ENCODE peak calls at places on chromosomes 7 and 10, in five cellular contexts. One of them, this sample, is unnamed.

GRCh38 chr7:76060842-76061241 is 12.9 kb downstream of the MDH2 start:
- DNase-seq in BJ: no peak
- DNase-seq in fibroblast of lung: no peak
- DNase-seq in coronary artery: no peak
- DNase-seq in nephron progenitor cell: no peak
- DNase-seq in this sample: no peak

GRCh38 chr10:112650588-112651030 is 203.6 kb downstream of the VTI1A start:
- DNase-seq in BJ: no peak
- DNase-seq in fibroblast of lung: peak; percentile 37
- DNase-seq in coronary artery: no peak
- DNase-seq in nephron progenitor cell: no peak
- DNase-seq in this sample: no peak

GRCh38 chr10:68088744-68089143 is 13.7 kb upstream of the HERC4 start:
- DNase-seq in BJ: no peak
- DNase-seq in nephron progenitor cell: no peak
- DNase-seq in coronary artery: no peak
- DNase-seq in fibroblast of lung: peak; percentile 83
- DNase-seq in this sample: no peak

GRCh38 chr10:100993986-100994708 is 5.5 kb upstream of the LZTS2 start:
- DNase-seq in BJ: no peak
- DNase-seq in nephron progenitor cell: peak; percentile 34
- DNase-seq in fibroblast of lung: no peak
- DNase-seq in coronary artery: no peak
- DNase-seq in this sample: no peak

GRCh38 chr7:95772298-95772770 is at the start of gene DYNC1I1:
- DNase-seq in nephron progenitor cell: peak; percentile 85
- DNase-seq in BJ: no peak
- DNase-seq in fibroblast of lung: peak; percentile 69
- DNase-seq in coronary artery: no peak
- DNase-seq in this sample: peak; percentile 23

GRCh38 chr7:112192236-112193154 is 13.7 kb downstream of the DOCK4 start:
- DNase-seq in coronary artery: no peak
- DNase-seq in fibroblast of lung: peak; percentile 76
- DNase-seq in BJ: no peak
- DNase-seq in nephron progenitor cell: no peak
- DNase-seq in this sample: no peak

GRCh38 chr7:79529214-79529895 is 75.9 kb upstream of the MAGI2 start:
- DNase-seq in coronary artery: no peak
- DNase-seq in fibroblast of lung: no peak
- DNase-seq in nephron progenitor cell: no peak
- DNase-seq in BJ: no peak
- DNase-seq in this sample: no peak

GRCh38 chr10:77889277-77889903 is 37.2 kb downstream of the DLG5 start:
- DNase-seq in BJ: no peak
- DNase-seq in nephron progenitor cell: peak; percentile 65
- DNase-seq in fibroblast of lung: no peak
- DNase-seq in coronary artery: no peak
- DNase-seq in this sample: no peak

GRCh38 chr10:113953505-113954272 is 90.0 kb upstream of the ADRB1 start:
- DNase-seq in coronary artery: no peak
- DNase-seq in nephron progenitor cell: no peak
- DNase-seq in BJ: no peak
- DNase-seq in fibroblast of lung: no peak
- DNase-seq in this sample: no peak

GRCh38 chr7:131363719-131364118 is 36.0 kb downstream of the MKLN1 start:
- DNase-seq in fibroblast of lung: no peak
- DNase-seq in nephron progenitor cell: no peak
- DNase-seq in BJ: no peak
- DNase-seq in coronary artery: no peak
- DNase-seq in this sample: no peak

GRCh38 chr7:132783824-132784223 is 207.6 kb upstream of the PLXNA4 start:
- DNase-seq in nephron progenitor cell: no peak
- DNase-seq in fibroblast of lung: peak; percentile 97
- DNase-seq in coronary artery: no peak
- DNase-seq in BJ: peak; percentile 15
- DNase-seq in this sample: peak; percentile 5

GRCh38 chr7:68535266-68535665 is 1063.0 kb upstream of the AUTS2 start:
- DNase-seq in nephron progenitor cell: no peak
- DNase-seq in fibroblast of lung: no peak
- DNase-seq in coronary artery: no peak
- DNase-seq in BJ: no peak
- DNase-seq in this sample: no peak

GRCh38 chr10:125156739-125157472 is 3.5 kb downstream of the CTBP2 start:
- DNase-seq in coronary artery: peak; percentile 8
- DNase-seq in BJ: no peak
- DNase-seq in nephron progenitor cell: no peak
- DNase-seq in fibroblast of lung: no peak
- DNase-seq in this sample: no peak

GRCh38 chr10:117320050-117320665 is 55.1 kb downstream of the PDZD8 start:
- DNase-seq in BJ: no peak
- DNase-seq in fibroblast of lung: no peak
- DNase-seq in nephron progenitor cell: peak; percentile 4
- DNase-seq in coronary artery: no peak
- DNase-seq in this sample: no peak

GRCh38 chr7:11428877-11429617 is 403.0 kb downstream of the THSD7A start:
- DNase-seq in nephron progenitor cell: peak; percentile 10
- DNase-seq in fibroblast of lung: no peak
- DNase-seq in BJ: no peak
- DNase-seq in coronary artery: no peak
- DNase-seq in this sample: no peak

GRCh38 chr10:89278034-89278535 is 23.8 kb upstream of the IFIT2 start:
- DNase-seq in BJ: peak; percentile 94
- DNase-seq in nephron progenitor cell: no peak
- DNase-seq in coronary artery: no peak
- DNase-seq in fibroblast of lung: peak; percentile 97
- DNase-seq in this sample: peak; percentile 76

GRCh38 chr10:77993612-77994011 is 35.7 kb downstream of the POLR3A start:
- DNase-seq in nephron progenitor cell: no peak
- DNase-seq in coronary artery: no peak
- DNase-seq in fibroblast of lung: no peak
- DNase-seq in BJ: no peak
- DNase-seq in this sample: no peak

GRCh38 chr7:143367972-143368371 is 5.5 kb upstream of the FAM131B start:
- DNase-seq in coronary artery: no peak
- DNase-seq in nephron progenitor cell: no peak
- DNase-seq in BJ: no peak
- DNase-seq in fibroblast of lung: no peak
- DNase-seq in this sample: no peak

GRCh38 chr7:148830897-148831692 is 53.0 kb downstream of the EZH2 start:
- DNase-seq in BJ: no peak
- DNase-seq in nephron progenitor cell: no peak
- DNase-seq in fibroblast of lung: no peak
- DNase-seq in coronary artery: no peak
- DNase-seq in this sample: no peak

GRCh38 chr10:86262671-86263165 is 103.9 kb downstream of the GRID1 start:
- DNase-seq in coronary artery: peak; percentile 41
- DNase-seq in nephron progenitor cell: peak; percentile 13
- DNase-seq in BJ: no peak
- DNase-seq in fibroblast of lung: peak; percentile 6
- DNase-seq in this sample: no peak

GRCh38 chr7:80105706-80106408 is 28.8 kb upstream of the GNAI1 start:
- DNase-seq in nephron progenitor cell: no peak
- DNase-seq in BJ: no peak
- DNase-seq in fibroblast of lung: no peak
- DNase-seq in coronary artery: no peak
- DNase-seq in this sample: no peak

GRCh38 chr10:109961181-109962001 is 38.1 kb upstream of the XPNPEP1 start:
- DNase-seq in nephron progenitor cell: no peak
- DNase-seq in fibroblast of lung: peak; percentile 69
- DNase-seq in BJ: no peak
- DNase-seq in coronary artery: no peak
- DNase-seq in this sample: no peak

GRCh38 chr10:109963439-109963838 is 40.1 kb upstream of the XPNPEP1 start:
- DNase-seq in nephron progenitor cell: no peak
- DNase-seq in fibroblast of lung: no peak
- DNase-seq in coronary artery: no peak
- DNase-seq in BJ: no peak
- DNase-seq in this sample: peak; percentile 66

GRCh38 chr7:96654630-96655188 is 54.9 kb downstream of the SEM1 start:
- DNase-seq in coronary artery: no peak
- DNase-seq in BJ: no peak
- DNase-seq in nephron progenitor cell: no peak
- DNase-seq in fibroblast of lung: no peak
- DNase-seq in this sample: no peak

GRCh38 chr7:112869111-112869774 is 79.0 kb upstream of the TMEM168 start:
- DNase-seq in nephron progenitor cell: peak; percentile 15
- DNase-seq in fibroblast of lung: peak; percentile 9
- DNase-seq in coronary artery: no peak
- DNase-seq in BJ: no peak
- DNase-seq in this sample: no peak

GRCh38 chr10:44713307-44713706 is 197.8 kb upstream of the TMEM72 start:
- DNase-seq in coronary artery: no peak
- DNase-seq in nephron progenitor cell: no peak
- DNase-seq in fibroblast of lung: no peak
- DNase-seq in BJ: no peak
- DNase-seq in this sample: no peak

GRCh38 chr10:100334762-100335161 is 4.7 kb upstream of the PKD2L1 start:
- DNase-seq in coronary artery: no peak
- DNase-seq in fibroblast of lung: no peak
- DNase-seq in nephron progenitor cell: no peak
- DNase-seq in BJ: no peak
- DNase-seq in this sample: no peak

GRCh38 chr10:33337335-33337854 is 2.9 kb upstream of the NRP1 start:
- DNase-seq in nephron progenitor cell: peak; percentile 17
- DNase-seq in BJ: no peak
- DNase-seq in fibroblast of lung: peak; percentile 86
- DNase-seq in coronary artery: no peak
- DNase-seq in this sample: no peak

GRCh38 chr10:7520496-7521485 is 110.0 kb upstream of the SFMBT2 start:
- DNase-seq in fibroblast of lung: no peak
- DNase-seq in coronary artery: no peak
- DNase-seq in nephron progenitor cell: peak; percentile 35
- DNase-seq in BJ: no peak
- DNase-seq in this sample: no peak

GRCh38 chr7:25822823-25823222 is 329.2 kb upstream of the NFE2L3 start:
- DNase-seq in fibroblast of lung: no peak
- DNase-seq in nephron progenitor cell: no peak
- DNase-seq in coronary artery: no peak
- DNase-seq in BJ: no peak
- DNase-seq in this sample: no peak

GRCh38 chr7:25821225-25821624 is 330.8 kb upstream of the NFE2L3 start:
- DNase-seq in nephron progenitor cell: no peak
- DNase-seq in BJ: no peak
- DNase-seq in fibroblast of lung: no peak
- DNase-seq in coronary artery: no peak
- DNase-seq in this sample: no peak

GRCh38 chr7:25823571-25823970 is 328.4 kb upstream of the NFE2L3 start:
- DNase-seq in nephron progenitor cell: no peak
- DNase-seq in BJ: no peak
- DNase-seq in coronary artery: no peak
- DNase-seq in fibroblast of lung: no peak
- DNase-seq in this sample: no peak

GRCh38 chr7:25815711-25816110 is 336.3 kb upstream of the NFE2L3 start:
- DNase-seq in coronary artery: no peak
- DNase-seq in nephron progenitor cell: no peak
- DNase-seq in fibroblast of lung: no peak
- DNase-seq in BJ: no peak
- DNase-seq in this sample: no peak

GRCh38 chr7:25820432-25821040 is 331.5 kb upstream of the NFE2L3 start:
- DNase-seq in fibroblast of lung: no peak
- DNase-seq in BJ: no peak
- DNase-seq in coronary artery: no peak
- DNase-seq in nephron progenitor cell: no peak
- DNase-seq in this sample: no peak
- TF ChIP-seq CTCF in fibroblast of lung: peak; percentile 37
- TF ChIP-seq CTCF in BJ: peak; percentile 50
- TF ChIP-seq CTCF in coronary artery: no peak
- TF ChIP-seq CTCF in nephron progenitor cell: peak; percentile 45
- TF ChIP-seq CTCF in this sample: peak; percentile 17

GRCh38 chr10:122983898-122984297 is 3.7 kb downstream of the PSTK start:
- DNase-seq in nephron progenitor cell: no peak
- DNase-seq in coronary artery: no peak
- DNase-seq in fibroblast of lung: no peak
- DNase-seq in BJ: no peak
- DNase-seq in this sample: no peak

GRCh38 chr10:122980209-122981065 is at the start of gene PSTK:
- DNase-seq in fibroblast of lung: peak; percentile 91
- DNase-seq in BJ: peak; percentile 44
- DNase-seq in coronary artery: peak; percentile 95
- DNase-seq in nephron progenitor cell: peak; percentile 87
- DNase-seq in this sample: peak; percentile 75

GRCh38 chr10:122986340-122986739 is 6.1 kb downstream of the PSTK start:
- DNase-seq in BJ: no peak
- DNase-seq in fibroblast of lung: peak; percentile 10
- DNase-seq in coronary artery: no peak
- DNase-seq in nephron progenitor cell: no peak
- DNase-seq in this sample: no peak

GRCh38 chr10:122984708-122985107 is 4.5 kb downstream of the PSTK start:
- DNase-seq in BJ: no peak
- DNase-seq in nephron progenitor cell: no peak
- DNase-seq in coronary artery: no peak
- DNase-seq in fibroblast of lung: no peak
- DNase-seq in this sample: no peak

GRCh38 chr10:122981066-122981464 is 864 bp downstream of the PSTK start:
- DNase-seq in BJ: no peak
- DNase-seq in nephron progenitor cell: no peak
- DNase-seq in coronary artery: no peak
- DNase-seq in fibroblast of lung: peak; percentile 48
- DNase-seq in this sample: peak; percentile 12
- TF ChIP-seq CTCF in BJ: peak; percentile 58
- TF ChIP-seq CTCF in nephron progenitor cell: peak; percentile 55
- TF ChIP-seq CTCF in coronary artery: no peak
- TF ChIP-seq CTCF in fibroblast of lung: peak; percentile 53
- TF ChIP-seq CTCF in this sample: peak; percentile 57

DNA sequence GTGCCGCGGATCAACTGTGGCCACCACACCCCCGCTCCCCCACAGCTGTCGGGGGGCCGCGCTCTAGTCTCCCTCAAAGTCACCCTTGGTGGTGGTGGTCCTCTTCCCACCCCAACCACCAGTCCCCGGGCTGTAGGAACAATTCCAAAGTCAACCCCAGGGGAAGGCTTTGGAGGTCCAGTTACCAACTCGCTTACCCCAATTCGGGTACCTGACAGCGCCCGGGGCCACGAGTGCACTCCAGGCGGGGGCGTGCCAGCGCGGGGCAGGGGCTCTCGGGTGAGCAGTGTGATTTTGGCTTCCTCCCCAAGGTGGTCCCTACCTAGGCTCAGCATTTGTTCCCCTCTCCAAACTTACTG is 584 bp upstream of the ZMIZ1 start:
- DNase-seq in fibroblast of lung: no peak
- DNase-seq in BJ: no peak
- DNase-seq in nephron progenitor cell: no peak
- DNase-seq in coronary artery: peak; percentile 81
- DNase-seq in this sample: no peak
- TF ChIP-seq CTCF in fibroblast of lung: peak; percentile 2
- TF ChIP-seq CTCF in BJ: peak; percentile 26
- TF ChIP-seq CTCF in nephron progenitor cell: no peak
- TF ChIP-seq CTCF in coronary artery: no peak
- TF ChIP-seq CTCF in this sample: peak; percentile 8

GRCh38 chr10:20694296-20694695 is 202.8 kb downstream of the NEBL start:
- DNase-seq in BJ: no peak
- DNase-seq in coronary artery: no peak
- DNase-seq in nephron progenitor cell: no peak
- DNase-seq in fibroblast of lung: no peak
- DNase-seq in this sample: no peak
- TF ChIP-seq CTCF in BJ: no peak
- TF ChIP-seq CTCF in coronary artery: no peak
- TF ChIP-seq CTCF in nephron progenitor cell: no peak
- TF ChIP-seq CTCF in fibroblast of lung: no peak
- TF ChIP-seq CTCF in this sample: no peak

GRCh38 chr7:28364082-28364481 is 48.2 kb upstream of the CREB5 start:
- DNase-seq in BJ: no peak
- DNase-seq in nephron progenitor cell: no peak
- DNase-seq in coronary artery: no peak
- DNase-seq in fibroblast of lung: no peak
- DNase-seq in this sample: no peak
- TF ChIP-seq CTCF in BJ: peak; percentile 25
- TF ChIP-seq CTCF in nephron progenitor cell: peak; percentile 22
- TF ChIP-seq CTCF in coronary artery: no peak
- TF ChIP-seq CTCF in fibroblast of lung: peak; percentile 32
- TF ChIP-seq CTCF in this sample: peak; percentile 6

This sample was measured in AG09319.